ENCODE peak calls at places on chromosomes 5 and 9, in ten cellular contexts. A is cardiac muscle cell; T is CD8-positive, alpha-beta T cell; U is breast epithelium; V is tibial artery; S is right cardiac atrium; O is spleen; W is IMR-90; F is adipocyte; P is heart left ventricle. M is an unnamed sample.

GRCh38 chr5:150080696-150081435 is 5.5 kb downstream of the CSF1R start:
- DNase-seq in A (no peak), T (no peak), U (no peak), V (no peak), S (no peak), O (no peak), W (no peak), F (no peak), P (peak; percentile 7), M (no peak)

GRCh38 chr5:133353741-133354140 is 258.6 kb downstream of the FSTL4 start:
- DNase-seq in A (peak; percentile 13), T (no peak), U (no peak), V (peak; percentile 15), S (no peak), O (no peak), W (no peak), F (no peak), P (no peak), M (peak; percentile 40)

GRCh38 chr9:35826071-35826701 is 2.3 kb downstream of the FAM221B start:
- DNase-seq in A (peak; percentile 80), T (no peak), U (no peak), V (no peak), S (no peak), O (no peak), W (peak; percentile 73), F (peak; percentile 82), P (no peak), M (peak; percentile 53)

GRCh38 chr9:136488247-136489214 is 5.7 kb upstream of the SEC16A start:
- DNase-seq in A (peak; percentile 44), T (peak; percentile 61), U (peak; percentile 82), V (peak; percentile 84), S (peak; percentile 87), O (peak; percentile 94), W (peak; percentile 8), F (peak; percentile 76), P (peak; percentile 73), M (peak; percentile 46)

GRCh38 chr5:11912-12311 is 80.1 kb upstream of the PLEKHG4B start:
- DNase-seq in A (peak; percentile 19), T (no peak), U (no peak), V (no peak), S (no peak), O (no peak), W (no peak), F (peak; percentile 46), P (no peak), M (no peak)

GRCh38 chr5:101425345-101425744 is 522.3 kb upstream of the ST8SIA4 start:
- DNase-seq in A (no peak), T (no peak), U (no peak), V (no peak), S (no peak), O (no peak), W (no peak), F (peak; percentile 26), P (no peak), M (peak; percentile 54)

GRCh38 chr9:12717907-12718306 is 24.7 kb downstream of the TYRP1 start:
- DNase-seq in A (no peak), T (no peak), U (no peak), V (no peak), S (no peak), O (no peak), W (no peak), F (no peak), P (no peak), M (no peak)

GRCh38 chr9:21989440-21990189 is 4.6 kb downstream of the CDKN2A start:
- DNase-seq in A (no peak), T (no peak), U (no peak), V (no peak), S (peak; percentile 39), O (no peak), W (no peak), F (no peak), P (no peak), M (no peak)

GRCh38 chr9:2276296-2276695 is 261.1 kb downstream of the SMARCA2 start:
- DNase-seq in A (no peak), T (no peak), U (no peak), V (no peak), S (no peak), O (no peak), W (no peak), F (no peak), P (no peak), M (no peak)

GRCh38 chr9:6215562-6215961 is at the start of gene IL33:
- DNase-seq in A (peak; percentile 93), T (no peak), U (no peak), V (no peak), S (no peak), O (no peak), W (no peak), F (no peak), P (no peak), M (no peak)

GRCh38 chr9:123697686-123698085 is 232.2 kb downstream of the DENND1A start:
- DNase-seq in A (no peak), T (no peak), U (no peak), V (no peak), S (no peak), O (no peak), W (no peak), F (no peak), P (no peak), M (no peak)

DNA sequence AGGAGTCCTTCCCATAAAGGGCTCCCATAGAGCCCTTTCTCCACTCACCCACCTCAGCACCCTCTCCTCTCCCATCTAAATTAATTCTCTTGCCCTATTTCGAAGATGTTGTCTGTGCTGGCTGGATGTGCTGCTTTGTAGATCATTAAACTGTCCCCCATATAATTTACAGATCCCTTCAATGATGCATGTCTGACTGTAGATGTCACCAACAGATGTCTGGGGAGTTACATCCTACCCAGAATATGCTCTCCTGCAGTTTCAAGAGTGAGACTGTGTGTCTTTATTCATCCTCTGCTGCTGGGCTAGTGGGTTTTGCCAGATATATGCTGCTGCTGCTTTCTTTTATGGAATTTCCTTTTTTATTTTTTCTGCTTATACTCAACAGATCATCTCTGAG is 351.2 kb downstream of the MLLT3 start:
- DNase-seq in A (no peak), T (no peak), U (no peak), V (no peak), S (no peak), O (no peak), W (no peak), F (no peak), P (no peak), M (no peak)
- H3K9me3 ChIP-seq in A (no peaks in the 10 kb centered on the region), T (no peaks in the 10 kb centered on the region), U (peaks cover under 1% of the 10 kb centered on the region), V (no peaks in the 10 kb centered on the region), S (no peaks in the 10 kb centered on the region), O (no peaks in the 10 kb centered on the region), W (no peaks in the 10 kb centered on the region), F (peaks cover 8% of the 10 kb centered on the region), P (no peaks in the 10 kb centered on the region), M (no peaks in the 10 kb centered on the region)

DNA sequence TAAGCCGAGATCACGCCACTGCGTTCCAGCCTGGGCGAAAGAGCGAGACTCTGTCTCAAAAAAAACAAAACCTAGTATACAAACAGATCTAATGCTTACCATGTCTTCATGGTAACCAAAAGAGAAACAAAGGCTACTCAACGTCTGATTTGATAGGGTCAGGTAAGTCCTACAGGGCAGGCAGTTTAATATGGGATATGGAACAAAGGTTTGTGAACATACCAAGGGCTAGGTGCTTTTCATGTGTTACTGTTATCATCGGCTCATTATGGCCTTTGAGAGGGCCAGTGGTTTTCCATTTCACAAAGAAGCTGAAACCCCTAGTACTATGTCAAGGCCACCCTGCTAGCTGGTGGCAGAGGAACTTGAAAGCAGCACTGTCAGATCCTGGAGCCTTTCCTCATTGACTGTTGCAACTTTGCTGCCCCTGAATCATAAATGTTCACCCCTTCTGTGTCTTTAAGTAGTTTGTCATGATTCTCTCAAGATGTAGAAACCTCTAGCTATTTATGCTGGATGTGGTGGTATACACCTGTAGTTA is 5.1 kb downstream of the IQGAP2 start:
- DNase-seq in A (no peak), T (no peak), U (no peak), V (no peak), S (no peak), O (no peak), W (no peak), F (no peak), P (no peak), M (no peak)
- H3K4me1 ChIP-seq in A (no peaks in the 10 kb centered on the region), T (peaks cover 34% of the 10 kb centered on the region), U (no peaks in the 10 kb centered on the region), V (no peaks in the 10 kb centered on the region), S (no peaks in the 10 kb centered on the region), O (peaks cover 8% of the 10 kb centered on the region), W (no peaks in the 10 kb centered on the region), F (no peaks in the 10 kb centered on the region), P (no peaks in the 10 kb centered on the region), M (peaks cover 6% of the 10 kb centered on the region)

GRCh38 chr5:109788596-109788995 is 98.9 kb downstream of the MAN2A1 start:
- DNase-seq in A (no peak), T (no peak), U (no peak), V (no peak), S (no peak), O (no peak), W (no peak), F (no peak), P (no peak), M (no peak)

GRCh38 chr5:109786177-109786576 is 96.5 kb downstream of the MAN2A1 start:
- DNase-seq in A (no peak), T (no peak), U (no peak), V (no peak), S (no peak), O (no peak), W (no peak), F (no peak), P (no peak), M (no peak)

GRCh38 chr5:109779036-109779735 is 89.5 kb downstream of the MAN2A1 start:
- DNase-seq in A (peak; percentile 51), T (no peak), U (no peak), V (no peak), S (no peak), O (no peak), W (peak; percentile 37), F (no peak), P (no peak), M (no peak)

DNA sequence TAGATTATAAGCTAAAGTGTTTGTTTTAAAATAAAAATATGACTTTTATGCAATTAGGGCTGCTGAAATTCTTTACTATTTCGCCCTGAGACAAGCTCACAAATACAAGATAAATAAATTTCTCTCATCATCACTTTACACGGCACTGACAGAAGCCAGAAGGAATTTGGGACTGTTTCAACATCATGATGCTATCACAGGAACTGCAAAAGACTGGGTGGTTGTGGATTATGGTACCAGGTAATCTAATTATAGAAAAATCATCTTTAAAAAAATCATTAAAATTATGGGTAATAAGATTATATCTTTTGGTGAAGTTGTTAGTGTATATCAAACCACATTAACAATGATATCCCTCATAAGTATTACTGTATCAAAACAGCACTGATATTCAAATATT is 95.0 kb downstream of the MAN2A1 start:
- DNase-seq in A (peak; percentile 14), T (no peak), U (no peak), V (no peak), S (no peak), O (no peak), W (peak; percentile 28), F (peak; percentile 24), P (no peak), M (no peak)
- H3K9me3 ChIP-seq in A (no peaks in the 10 kb centered on the region), T (no peaks in the 10 kb centered on the region), U (no peaks in the 10 kb centered on the region), V (no peaks in the 10 kb centered on the region), S (no peaks in the 10 kb centered on the region), O (no peaks in the 10 kb centered on the region), W (no peaks in the 10 kb centered on the region), F (no peaks in the 10 kb centered on the region), P (no peaks in the 10 kb centered on the region), M (no peaks in the 10 kb centered on the region)

DNA sequence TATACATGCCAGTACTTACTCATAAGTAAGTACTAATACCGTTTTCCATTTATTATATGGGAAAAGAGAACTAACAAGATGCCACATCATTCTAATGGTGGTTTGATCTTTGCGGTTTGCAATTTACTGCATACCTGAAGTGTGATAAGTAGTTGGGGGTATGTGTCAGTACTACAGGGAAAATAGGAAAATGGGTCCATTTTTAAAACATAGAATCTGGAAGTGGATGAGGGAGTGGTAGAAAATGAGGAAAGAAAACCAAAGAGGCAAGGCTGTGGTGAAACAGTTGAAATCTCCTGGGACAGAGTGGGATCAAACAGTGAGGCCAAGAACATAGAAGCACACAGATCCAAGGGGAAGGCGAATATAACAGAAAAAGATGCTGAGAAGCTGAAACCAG is 6.7 kb downstream of the ADAMTSL1 start:
- DNase-seq in A (no peak), T (no peak), U (no peak), V (no peak), S (no peak), O (no peak), W (peak; percentile 54), F (peak; percentile 56), P (no peak), M (no peak)
- H3K4me1 ChIP-seq in A (peaks cover 21% of the 10 kb centered on the region), T (no peaks in the 10 kb centered on the region), U (no peaks in the 10 kb centered on the region), V (peaks cover under 1% of the 10 kb centered on the region), S (peaks cover 1% of the 10 kb centered on the region), O (no peaks in the 10 kb centered on the region), W (peaks cover 6% of the 10 kb centered on the region), F (peaks cover 68% of the 10 kb centered on the region), P (no peaks in the 10 kb centered on the region), M (peaks cover 12% of the 10 kb centered on the region)

M was measured in SJSA1.